ENCODE peak calls at places on chromosomes 11 and 22, in six cellular contexts. E is NCI-H226, C is glutamatergic neuron, D is iris pigment epithelial cell, K is nucleus accumbens, N is HTR-8/SVneo. V is an unnamed sample.

GRCh38 chr22:41687901-41688364 is 734 bp downstream of the SNU13 start:
- DNase-seq in E (no peak), C (no peak), D (peak), K (no peak), N (no peak), V (no peak)

GRCh38 chr22:32341122-32341740 is 16.4 kb upstream of the RFPL3 start:
- DNase-seq in E (no peak), C (no peak), D (peak), K (no peak), N (no peak), V (no peak)

GRCh38 chr11:117992136-117992535 is 5.9 kb downstream of the IL10RA start:
- DNase-seq in E (no peak), C (no peak), D (no peak), K (no peak), N (no peak), V (no peak)

GRCh38 chr11:21323617-21324016 is 654.2 kb downstream of the NELL1 start:
- DNase-seq in E (no peak), C (no peak), D (no peak), K (no peak), N (no peak), V (no peak)

GRCh38 chr11:126231725-126232459 is 20.3 kb downstream of the FAM118B start:
- DNase-seq in E (no peak), C (no peak), D (peak), K (no peak), N (no peak), V (peak)

GRCh38 chr11:132062541-132062940 is 692.1 kb downstream of the NTM start:
- DNase-seq in E (no peak), C (no peak), D (peak), K (no peak), N (no peak), V (no peak)

GRCh38 chr11:47916361-47916841 is 64.0 kb upstream of the PTPRJ start:
- DNase-seq in E (peak), C (no peak), D (no peak), K (no peak), N (no peak), V (no peak)

GRCh38 chr11:12173111-12173510 is 62.7 kb downstream of the MICAL2 start:
- DNase-seq in E (no peak), C (no peak), D (no peak), K (no peak), N (no peak), V (no peak)